ENCODE peak calls at places on chromosome 1, in seven cellular contexts. D, B, S, N, E, G and U are unnamed samples.
A peak's percentile ranks its signal among the peaks of the same experiment; 100 is the strongest.

GRCh38 chr1:39926343-39926769 is 24.6 kb upstream of the MYCL start:
- DNase-seq in N (no peak), G (no peak), E (no peak), B (no peak), S (peak; percentile 25), D (peak; percentile 38), U (no peak)

GRCh38 chr1:117669572-117669971 is 63.7 kb downstream of the TENT5C start:
- DNase-seq in G (no peak), B (no peak), S (no peak), D (no peak), N (no peak), E (no peak), U (no peak)

GRCh38 chr1:20137055-20137454 is 2.1 kb upstream of the PLA2G2F start:
- DNase-seq in E (peak; percentile 2), B (no peak), N (no peak), D (no peak), G (no peak), S (no peak), U (no peak)

GRCh38 chr1:221708076-221708571 is 33.8 kb downstream of the DUSP10 start:
- DNase-seq in G (no peak), S (peak; percentile 50), E (no peak), B (peak; percentile 56), D (peak; percentile 61), N (no peak), U (no peak)

GRCh38 chr1:116934586-116935207 is 25.0 kb downstream of the PTGFRN start:
- DNase-seq in D (peak; percentile 59), G (no peak), S (no peak), N (peak; percentile 62), E (no peak), B (no peak), U (no peak)

GRCh38 chr1:158095737-158096335 is 84.9 kb upstream of the CD1D start:
- DNase-seq in S (peak; percentile 47), B (no peak), G (no peak), E (peak; percentile 76), D (peak; percentile 75), N (peak; percentile 85), U (peak; percentile 61)

GRCh38 chr1:20496241-20496661 is 10.2 kb upstream of the CAMK2N1 start:
- DNase-seq in S (peak; percentile 84), E (no peak), D (no peak), G (no peak), N (no peak), B (peak; percentile 18), U (no peak)

GRCh38 chr1:232389744-232390143 is 240.2 kb downstream of the SIPA1L2 start:
- DNase-seq in G (no peak), S (no peak), E (no peak), N (no peak), D (no peak), B (no peak), U (no peak)